ENCODE peak calls at places on chromosome 18, in six cellular contexts. A is epithelial cell of prostate; X is kidney glomerular epithelial cell; Q is H4; I is CD8-positive, alpha-beta memory T cell; V is K562. T is an unnamed sample.
A peak's percentile ranks its signal among the peaks of the same experiment; 100 is the strongest.

GRCh38 chr18:22813648-22814328 is 119.3 kb upstream of the RBBP8 start:
- DNase-seq in I (no peak), A (no peak), X (peak; percentile 60), Q (peak; percentile 37), V (peak; percentile 22), T (peak; percentile 24)

GRCh38 chr18:63339920-63340484 is 20.4 kb upstream of the BCL2 start:
- DNase-seq in V (no peak), I (no peak), Q (no peak), A (no peak), X (peak; percentile 22), T (no peak)

GRCh38 chr18:57698571-57699276 is 77.1 kb upstream of the NARS1 start:
- DNase-seq in V (no peak), A (no peak), Q (no peak), I (no peak), X (no peak), T (no peak)

GRCh38 chr18:45197526-45197970 is 417.7 kb upstream of the SLC14A2 start:
- DNase-seq in A (no peak), Q (peak; percentile 90), I (no peak), V (no peak), X (no peak), T (peak; percentile 91)

GRCh38 chr18:42268186-42268725 is 313.2 kb downstream of the PIK3C3 start:
- DNase-seq in V (no peak), X (no peak), I (no peak), A (no peak), Q (no peak), T (peak; percentile 92)

GRCh38 chr18:77316013-77316412 is 66.4 kb downstream of the GALR1 start:
- DNase-seq in I (no peak), Q (no peak), X (no peak), A (no peak), V (no peak), T (no peak)

GRCh38 chr18:3284501-3284900 is 22.6 kb downstream of the MYL12B start:
- DNase-seq in I (no peak), X (no peak), Q (no peak), V (no peak), A (no peak), T (no peak)

GRCh38 chr18:58180172-58180571 is 136.1 kb downstream of the NEDD4L start:
- DNase-seq in X (no peak), I (no peak), Q (no peak), V (no peak), A (no peak), T (no peak)

GRCh38 chr18:11149441-11150270 is at the start of gene PIEZO2:
- DNase-seq in A (no peak), V (peak; percentile 29), X (no peak), Q (no peak), I (no peak), T (peak; percentile 35)

GRCh38 chr18:12377556-12378553 is 828 bp upstream of the AFG3L2 start:
- DNase-seq in Q (no peak), A (no peak), I (no peak), V (no peak), X (peak; percentile 99), T (no peak)

GRCh38 chr18:76979111-76979751 is 153.4 kb downstream of the MBP start:
- DNase-seq in I (no peak), A (no peak), V (no peak), Q (no peak), X (no peak), T (no peak)

GRCh38 chr18:22348521-22349316 is 69.0 kb downstream of the CTAGE1 start:
- DNase-seq in I (no peak), V (no peak), Q (peak; percentile 73), A (no peak), X (no peak), T (no peak)

GRCh38 chr18:13433685-13434084 is 215.1 kb downstream of the LDLRAD4 start:
- DNase-seq in I (no peak), V (no peak), X (no peak), Q (no peak), A (no peak), T (no peak)

GRCh38 chr18:63365909-63366269 is 1.1 kb downstream of the KDSR start:
- DNase-seq in A (no peak), X (no peak), I (no peak), V (no peak), Q (peak; percentile 12), T (no peak)

GRCh38 chr18:76968073-76968472 is 145.7 kb downstream of the ZNF236 start:
- DNase-seq in X (no peak), I (no peak), A (no peak), Q (no peak), V (no peak), T (no peak)

GRCh38 chr18:78936251-78937005 is 43.2 kb upstream of the SALL3 start:
- DNase-seq in V (no peak), I (no peak), A (no peak), Q (no peak), X (no peak), T (no peak)

GRCh38 chr18:79348066-79348465 is 47.7 kb upstream of the NFATC1 start:
- DNase-seq in X (no peak), V (no peak), I (no peak), Q (no peak), A (no peak), T (no peak)

GRCh38 chr18:28176674-28176932 is 327 bp downstream of the CDH2 start:
- DNase-seq in A (no peak), I (no peak), Q (no peak), V (no peak), X (no peak), T (no peak)

GRCh38 chr18:13260114-13260926 is 41.8 kb downstream of the LDLRAD4 start:
- DNase-seq in Q (no peak), X (peak; percentile 20), V (no peak), A (no peak), I (no peak), T (peak; percentile 13)

GRCh38 chr18:8084160-8084559 is 517.0 kb downstream of the PTPRM start:
- DNase-seq in A (no peak), I (no peak), Q (peak; percentile 34), V (peak; percentile 37), X (peak; percentile 46), T (peak; percentile 61)

GRCh38 chr18:79600596-79600995 is 79.0 kb upstream of the CTDP1 start:
- DNase-seq in X (no peak), V (no peak), A (no peak), Q (no peak), I (no peak), T (no peak)

GRCh38 chr18:48003426-48004349 is 73.2 kb upstream of the SMAD2 start:
- DNase-seq in V (no peak), I (no peak), A (no peak), X (no peak), Q (peak; percentile 85), T (no peak)

GRCh38 chr18:61882296-61883004 is 10.4 kb downstream of the RNF152 start:
- DNase-seq in X (no peak), Q (no peak), I (no peak), V (no peak), A (no peak), T (no peak)

GRCh38 chr18:57441395-57441794 is 6.2 kb downstream of the ONECUT2 start:
- DNase-seq in V (no peak), X (peak; percentile 43), Q (no peak), A (no peak), I (no peak), T (no peak)

GRCh38 chr18:48638451-48638850 is 99.6 kb downstream of the CTIF start:
- DNase-seq in X (no peak), I (no peak), V (no peak), A (no peak), Q (no peak), T (no peak)

GRCh38 chr18:7202119-7202680 is 28.7 kb upstream of the LRRC30 start:
- DNase-seq in V (no peak), A (no peak), I (no peak), Q (no peak), X (no peak), T (no peak)

GRCh38 chr18:71673498-71673897 is 870.6 kb downstream of the CBLN2 start:
- DNase-seq in Q (no peak), I (no peak), X (no peak), V (no peak), A (no peak), T (no peak)

GRCh38 chr18:6624271-6624670 is 105.2 kb upstream of the ARHGAP28 start:
- DNase-seq in X (peak; percentile 69), Q (peak; percentile 24), I (no peak), V (no peak), A (no peak), T (peak; percentile 8)

GRCh38 chr18:77911973-77912372 is 662.3 kb downstream of the GALR1 start:
- DNase-seq in V (no peak), Q (no peak), X (no peak), I (no peak), A (no peak), T (no peak)

GRCh38 chr18:52636536-52636935 is 296.5 kb downstream of the DCC start:
- DNase-seq in Q (peak; percentile 66), X (no peak), V (no peak), A (no peak), I (no peak), T (no peak)

GRCh38 chr18:48514786-48515185 is 24.0 kb upstream of the CTIF start:
- DNase-seq in A (no peak), I (no peak), Q (no peak), X (no peak), V (no peak), T (no peak)

GRCh38 chr18:80245781-80246655 is 1.3 kb downstream of the PARD6G start:
- DNase-seq in Q (no peak), X (no peak), A (no peak), V (no peak), I (no peak), T (no peak)

GRCh38 chr18:61833387-61833786 is 59.4 kb downstream of the RNF152 start:
- DNase-seq in X (no peak), I (no peak), A (no peak), V (no peak), Q (peak; percentile 69), T (no peak)

GRCh38 chr18:58051765-58052460 is 7.9 kb downstream of the NEDD4L start:
- DNase-seq in A (no peak), V (no peak), I (no peak), X (peak; percentile 65), Q (peak; percentile 44), T (peak; percentile 45)

GRCh38 chr18:3451989-3452749 is 2.2 kb downstream of the TGIF1 start:
- DNase-seq in I (no peak), X (no peak), V (peak; percentile 45), A (no peak), Q (peak; percentile 33), T (no peak)

GRCh38 chr18:69222089-69222488 is 178.6 kb upstream of the DOK6 start:
- DNase-seq in Q (no peak), X (no peak), A (no peak), I (no peak), V (no peak), T (no peak)

GRCh38 chr18:2889761-2890192 is 43.0 kb downstream of the EMILIN2 start:
- DNase-seq in X (no peak), I (no peak), Q (no peak), V (no peak), A (no peak), T (peak; percentile 79)